ENCODE peak calls at places on chromosomes 6 and 20, in four cellular contexts. V, K, U and O are unnamed samples.

GRCh38 chr6:113591896-113592827 is 265.0 kb upstream of the MARCKS start:
- DNase-seq in V (no peak), K (peak), U (peak), O (no peak)

GRCh38 chr20:37567671-37568588 is 40.3 kb upstream of the BLCAP start:
- DNase-seq in V (no peak), K (peak), U (no peak), O (no peak)

GRCh38 chr20:51910202-51911050 is 108.1 kb upstream of the SALL4 start:
- DNase-seq in V (no peak), K (no peak), U (no peak), O (no peak)

GRCh38 chr6:14472964-14473363 is 355.4 kb downstream of the CD83 start:
- DNase-seq in V (no peak), K (no peak), U (no peak), O (no peak)

GRCh38 chr6:138161434-138162103 is at the start of gene ARFGEF3:
- DNase-seq in V (peak), K (no peak), U (peak), O (peak)

GRCh38 chr20:38091447-38092216 is 58.1 kb downstream of the RPRD1B start:
- DNase-seq in V (no peak), K (no peak), U (no peak), O (no peak)

GRCh38 chr20:46835418-46835817 is 59.2 kb upstream of the EYA2 start:
- DNase-seq in V (no peak), K (no peak), U (no peak), O (no peak)

GRCh38 chr6:105609375-105609991 is 206.6 kb upstream of the PREP start:
- DNase-seq in V (no peak), K (peak), U (no peak), O (no peak)

GRCh38 chr6:21479140-21479539 is 114.4 kb upstream of the SOX4 start:
- DNase-seq in V (no peak), K (peak), U (peak), O (no peak)

GRCh38 chr6:87102296-87102695 is 7.4 kb upstream of the CGA start:
- DNase-seq in V (no peak), K (no peak), U (no peak), O (no peak)

GRCh38 chr6:57097596-57097995 is 7.6 kb downstream of the ZNF451 start:
- DNase-seq in V (no peak), K (peak), U (no peak), O (no peak)

GRCh38 chr20:47875302-47876025 is 90.2 kb upstream of the SULF2 start:
- DNase-seq in V (no peak), K (peak), U (no peak), O (no peak)

GRCh38 chr6:93721386-93722048 is 302.2 kb upstream of the EPHA7 start:
- DNase-seq in V (no peak), K (peak), U (no peak), O (no peak)
- TF ChIP-seq CTCF in V (no peak), K (peak), U (no peak), O (peak)

DNA sequence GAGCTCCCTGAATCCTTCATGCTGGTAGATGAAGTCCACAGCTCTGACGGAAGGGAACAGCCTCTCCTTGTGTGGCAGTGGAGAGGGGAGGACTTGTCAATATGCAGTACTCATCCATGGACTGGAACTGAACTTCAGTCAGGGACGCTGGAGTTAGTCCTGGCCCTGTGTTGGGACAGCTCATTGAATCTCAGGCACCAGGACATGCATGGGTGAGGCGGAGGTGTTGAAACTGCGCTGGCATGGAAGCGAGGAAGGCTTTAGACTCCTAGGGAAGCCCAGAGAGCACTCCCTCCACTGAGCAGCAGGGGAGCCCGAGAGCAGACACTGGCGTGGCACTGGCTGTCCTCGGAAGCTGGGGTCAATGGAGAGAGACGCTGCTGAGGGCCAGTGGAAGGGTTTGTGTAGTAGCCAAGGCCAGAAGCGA is 161.3 kb upstream of the GGTLC1 start:
- DNase-seq in V (no peak), K (no peak), U (peak), O (no peak)
- TF ChIP-seq CTCF in V (no peak), K (peak), U (peak), O (peak)

GRCh38 chr6:11174245-11174616 is 58.2 kb downstream of the NEDD9 start:
- DNase-seq in V (no peak), K (no peak), U (no peak), O (no peak)

GRCh38 chr6:11172501-11173337 is 59.7 kb downstream of the NEDD9 start:
- DNase-seq in V (peak), K (peak), U (peak), O (no peak)

GRCh38 chr6:11168091-11168635 is 56.6 kb upstream of the ERVFRD-1 start:
- DNase-seq in V (no peak), K (peak), U (no peak), O (no peak)

GRCh38 chr6:11166948-11167347 is 55.4 kb upstream of the ERVFRD-1 start:
- DNase-seq in V (no peak), K (no peak), U (no peak), O (no peak)

GRCh38 chr6:11171952-11172351 is 60.4 kb upstream of the ERVFRD-1 start:
- DNase-seq in V (no peak), K (no peak), U (no peak), O (no peak)
- TF ChIP-seq CTCF in V (no peak), K (no peak), U (no peak), O (no peak)

GRCh38 chr20:55417797-55418196 is 587.5 kb downstream of the CBLN4 start:
- DNase-seq in V (no peak), K (no peak), U (no peak), O (no peak)

DNA sequence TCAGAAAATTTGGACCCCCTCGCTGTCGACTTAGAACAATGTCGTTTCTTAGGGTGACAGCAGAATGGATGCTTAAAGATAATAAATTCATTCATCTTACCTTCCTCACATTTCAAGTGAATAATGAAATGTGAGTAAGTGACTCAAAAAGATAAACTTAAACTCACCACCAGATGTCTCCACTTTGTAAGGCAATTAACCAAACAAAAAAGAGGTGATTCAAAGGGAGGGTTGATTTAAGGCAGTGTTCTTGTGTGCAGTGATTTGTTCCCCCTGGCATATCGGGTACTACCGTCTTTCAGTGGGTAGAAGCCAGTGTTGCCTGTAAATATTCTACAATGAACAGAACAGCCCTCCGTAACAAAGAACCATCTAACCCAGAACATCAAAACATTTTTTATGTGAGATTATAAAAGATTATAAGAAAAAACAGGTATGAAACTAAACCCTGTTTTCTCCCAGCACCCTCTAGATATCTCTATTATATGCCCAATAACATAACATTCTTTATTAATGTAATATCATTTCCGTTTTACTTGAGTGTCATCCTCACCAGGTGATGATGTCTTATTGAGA is 589.7 kb downstream of the CBLN4 start:
- DNase-seq in V (no peak), K (no peak), U (no peak), O (no peak)
- TF ChIP-seq CTCF in V (no peak), K (no peak), U (no peak), O (peak)

DNA sequence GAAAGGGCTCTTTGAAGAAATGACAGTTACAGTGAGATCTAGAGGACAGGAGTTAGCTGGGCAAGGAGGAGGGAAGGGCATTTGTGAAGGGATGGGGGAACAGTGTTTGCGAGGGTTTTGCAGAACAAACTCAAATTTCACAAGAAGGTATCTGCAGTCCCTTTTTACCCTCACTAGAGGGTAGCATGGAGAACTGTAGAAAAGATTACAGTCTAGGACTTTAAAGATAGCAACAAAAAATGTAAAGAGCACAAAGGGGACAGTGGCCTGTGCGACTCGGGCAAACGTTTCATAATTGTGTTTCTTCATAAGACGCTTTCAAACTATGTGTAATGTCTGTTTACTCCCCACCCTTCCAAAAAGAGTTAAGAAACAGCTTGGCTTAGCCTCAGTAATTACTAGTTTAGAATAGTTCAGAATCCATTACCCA is 21.2 kb upstream of the ASXL1 start:
- DNase-seq in V (no peak), K (peak), U (no peak), O (no peak)
- TF ChIP-seq CTCF in V (peak), K (peak), U (peak), O (peak)

DNA sequence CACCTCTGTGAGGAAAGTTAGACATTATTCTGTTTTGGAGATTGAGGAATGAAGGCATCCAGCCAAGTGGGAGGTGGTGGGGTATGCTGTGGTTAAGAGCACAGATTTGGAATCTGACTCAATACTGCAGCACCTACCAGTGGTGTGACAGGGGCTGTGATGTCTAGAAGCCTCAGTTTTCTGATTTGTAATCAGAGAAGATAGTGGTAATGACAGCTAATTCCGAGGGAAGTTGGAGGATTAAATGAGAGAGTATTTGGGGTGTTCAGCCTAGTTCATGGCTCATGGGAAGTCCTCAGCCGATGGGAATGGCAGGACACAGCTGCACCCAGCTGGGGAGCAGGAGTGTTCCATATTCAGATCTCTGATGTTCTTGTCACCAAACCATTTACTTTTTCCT is 9.2 kb downstream of the SLC9A8 start:
- DNase-seq in V (no peak), K (peak), U (no peak), O (no peak)
- TF ChIP-seq CTCF in V (no peak), K (peak), U (no peak), O (no peak)

DNA sequence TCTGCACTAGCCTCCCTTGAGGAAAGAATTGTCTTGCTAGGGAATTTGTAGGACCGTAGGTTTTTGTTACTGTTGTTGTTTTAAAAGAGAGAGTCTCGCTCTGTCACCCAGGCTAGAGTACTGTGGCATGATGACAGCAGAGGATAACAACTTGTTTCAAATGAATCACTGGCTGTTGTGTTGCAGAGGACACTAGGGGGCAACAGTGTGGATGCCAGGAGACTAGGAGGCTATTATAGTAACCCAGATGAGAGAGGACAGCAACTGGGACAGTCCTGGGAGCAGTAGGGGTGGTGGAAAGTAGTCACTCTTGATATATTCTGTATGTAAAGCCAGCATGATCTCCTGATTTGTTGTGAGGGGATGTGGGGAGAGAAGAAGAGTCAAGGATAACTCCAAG is 41.8 kb upstream of the LAMA4 start:
- DNase-seq in V (no peak), K (peak), U (no peak), O (no peak)
- TF ChIP-seq CTCF in V (no peak), K (peak), U (no peak), O (peak)